ENCODE peak calls at places on chromosomes 13 and 19, in five cellular contexts. T is omental fat pad; F is nephron progenitor cell; P is CD8-positive, alpha-beta T cell; H is heart right ventricle. Z is an unnamed sample.

GRCh38 chr19:19458110-19458816 is 52.8 kb downstream of the GATAD2A start:
- DNase-seq in T (no peak), F (no peak), P (no peak), H (no peak), Z (no peak)

GRCh38 chr13:99962242-99962641 is 9.3 kb downstream of the ZIC5 start:
- DNase-seq in T (no peak), F (no peak), P (no peak), H (no peak), Z (no peak)

GRCh38 chr13:29369060-29369743 is 226.3 kb downstream of the SLC7A1 start:
- DNase-seq in T (no peak), F (peak), P (no peak), H (no peak), Z (no peak)

GRCh38 chr19:1133471-1133929 is 29.7 kb downstream of the GPX4 start:
- DNase-seq in T (no peak), F (no peak), P (peak), H (no peak), Z (no peak)

GRCh38 chr19:48363500-48363809 is 285 bp downstream of the TMEM143 start:
- DNase-seq in T (peak), F (peak), P (no peak), H (no peak), Z (no peak)

GRCh38 chr13:110304256-110304655 is 2.7 kb downstream of the COL4A1 start:
- DNase-seq in T (no peak), F (no peak), P (no peak), H (no peak), Z (no peak)

GRCh38 chr19:32453736-32454135 is 48.2 kb downstream of the DPY19L3 start:
- DNase-seq in T (no peak), F (no peak), P (no peak), H (no peak), Z (no peak)

GRCh38 chr19:54428323-54429175 is 13.3 kb downstream of the TTYH1 start:
- DNase-seq in T (no peak), F (no peak), P (no peak), H (no peak), Z (no peak)

GRCh38 chr13:46530084-46530935 is 22.7 kb upstream of the LRCH1 start:
- DNase-seq in T (no peak), F (no peak), P (no peak), H (no peak), Z (no peak)

GRCh38 chr19:33849551-33850147 is 53.0 kb downstream of the KCTD15 start:
- DNase-seq in T (no peak), F (no peak), P (no peak), H (no peak), Z (no peak)

GRCh38 chr13:95352486-95352885 is 51.2 kb upstream of the ABCC4 start:
- DNase-seq in T (no peak), F (no peak), P (no peak), H (no peak), Z (no peak)

GRCh38 chr13:73290844-73291243 is 232.0 kb downstream of the KLF5 start:
- DNase-seq in T (no peak), F (no peak), P (no peak), H (no peak), Z (no peak)

GRCh38 chr13:44298314-44298713 is 75.3 kb upstream of the SERP2 start:
- DNase-seq in T (no peak), F (no peak), P (no peak), H (no peak), Z (no peak)

GRCh38 chr19:43667524-43668405 is 2.2 kb downstream of the PLAUR start:
- DNase-seq in T (peak), F (peak), P (no peak), H (peak), Z (no peak)

GRCh38 chr19:43664008-43664407 is 6.0 kb downstream of the PLAUR start:
- DNase-seq in T (no peak), F (no peak), P (peak), H (no peak), Z (peak)

GRCh38 chr19:43658001-43658400 is 12.0 kb downstream of the PLAUR start:
- DNase-seq in T (no peak), F (no peak), P (no peak), H (no peak), Z (no peak)

GRCh38 chr19:43660301-43660700 is 9.7 kb downstream of the PLAUR start:
- DNase-seq in T (no peak), F (no peak), P (no peak), H (no peak), Z (no peak)

GRCh38 chr19:43662487-43662886 is 7.5 kb downstream of the PLAUR start:
- DNase-seq in T (no peak), F (no peak), P (no peak), H (no peak), Z (no peak)
- TF ChIP-seq CTCF in T (no peak), F (peak), P (no peak), H (peak), Z (peak)

GRCh38 chr19:14089662-14090508 is 666 bp downstream of the SAMD1 start:
- DNase-seq in T (no peak), F (peak), P (no peak), H (peak), Z (no peak)

GRCh38 chr19:14091885-14092462 is 1.4 kb upstream of the SAMD1 start:
- DNase-seq in T (no peak), F (no peak), P (no peak), H (no peak), Z (no peak)

GRCh38 chr19:14090509-14091085 is at the start of gene SAMD1:
- DNase-seq in T (peak), F (peak), P (peak), H (peak), Z (no peak)

GRCh38 chr19:14089412-14089661 is 1.2 kb downstream of the SAMD1 start:
- DNase-seq in T (no peak), F (no peak), P (no peak), H (no peak), Z (no peak)

GRCh38 chr19:14091086-14091884 is 734 bp upstream of the SAMD1 start:
- DNase-seq in T (no peak), F (peak), P (peak), H (no peak), Z (no peak)
- TF ChIP-seq CTCF in T (no peak), F (no peak), P (peak), H (no peak), Z (no peak)

GRCh38 chr19:11551603-11552235 is 7.3 kb downstream of the ELOF1 start:
- DNase-seq in T (no peak), F (peak), P (no peak), H (no peak), Z (no peak)
- TF ChIP-seq CTCF in T (no peak), F (peak), P (no peak), H (peak), Z (no peak)

DNA sequence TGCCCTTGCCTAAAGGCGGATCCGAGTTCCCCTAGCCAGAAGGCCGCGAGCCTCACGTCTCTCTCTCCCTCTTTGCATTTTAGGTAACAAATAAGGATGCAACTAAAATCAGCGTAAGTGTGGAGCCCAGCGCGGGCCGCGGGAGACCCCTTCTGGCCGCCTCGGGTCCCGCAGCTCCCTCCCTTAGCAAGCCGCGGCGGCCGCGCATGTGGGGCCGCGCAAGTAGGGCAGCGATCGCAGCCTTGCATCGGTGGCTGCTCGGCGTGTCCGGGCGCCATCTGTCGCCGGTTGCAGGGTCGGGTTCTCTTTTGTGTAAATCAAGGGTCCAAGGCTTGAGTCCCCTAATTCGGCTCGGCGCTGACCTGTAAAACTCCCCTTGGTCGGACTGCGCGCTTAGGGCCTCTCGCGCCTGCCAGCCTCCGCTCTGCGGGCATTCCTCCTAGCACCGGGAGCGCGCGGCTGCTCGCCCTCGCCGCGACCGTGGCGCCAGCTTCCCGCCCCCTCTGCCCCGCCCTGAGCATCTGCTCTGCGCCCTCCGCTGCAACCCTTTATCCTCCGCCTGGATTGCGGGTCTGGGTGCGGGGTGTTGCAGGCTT is 2.7 kb downstream of the VSTM2B start:
- DNase-seq in T (peak), F (peak), P (peak), H (peak), Z (no peak)
- TF ChIP-seq CTCF in T (no peak), F (peak), P (no peak), H (peak), Z (no peak)

GRCh38 chr19:30449673-30450072 is 77.5 kb downstream of the ZNF536 start:
- DNase-seq in T (no peak), F (no peak), P (no peak), H (no peak), Z (no peak)

GRCh38 chr19:30450101-30450500 is 77.9 kb downstream of the ZNF536 start:
- DNase-seq in T (no peak), F (peak), P (no peak), H (peak), Z (no peak)

GRCh38 chr19:30449191-30449590 is 77.0 kb downstream of the ZNF536 start:
- DNase-seq in T (no peak), F (no peak), P (no peak), H (no peak), Z (no peak)

GRCh38 chr19:30447276-30447870 is 75.2 kb downstream of the ZNF536 start:
- DNase-seq in T (no peak), F (no peak), P (no peak), H (no peak), Z (no peak)

GRCh38 chr19:30448386-30449130 is 76.4 kb downstream of the ZNF536 start:
- DNase-seq in T (no peak), F (no peak), P (no peak), H (no peak), Z (no peak)
- TF ChIP-seq CTCF in T (no peak), F (no peak), P (no peak), H (no peak), Z (no peak)